ENCODE peak calls at places on chromosomes 12 and 14, in eight cellular contexts. I, C, H, O, Y, S, W and B are unnamed samples.

GRCh38 chr14:68408680-68409079 is 384.2 kb downstream of the ZFP36L1 start:
- DNase-seq in I (no peak), C (no peak), S (no peak), O (no peak), W (no peak), H (no peak), Y (no peak), B (no peak)

GRCh38 chr14:97177016-97177415 is 379.8 kb downstream of the VRK1 start:
- DNase-seq in O (no peak), C (peak), I (no peak), Y (peak), H (no peak), W (no peak), S (no peak), B (no peak)

GRCh38 chr12:29702222-29702621 is 81.5 kb downstream of the TMTC1 start:
- DNase-seq in O (no peak), I (no peak), S (no peak), W (no peak), H (no peak), Y (no peak), C (no peak), B (no peak)

GRCh38 chr12:51678086-51678724 is 87.2 kb downstream of the SCN8A start:
- DNase-seq in Y (peak), S (no peak), C (peak), W (no peak), I (peak), H (peak), O (no peak), B (peak)

GRCh38 chr12:51686727-51687126 is 95.7 kb downstream of the SCN8A start:
- DNase-seq in Y (no peak), I (no peak), W (no peak), H (no peak), C (no peak), S (no peak), O (no peak), B (no peak)

GRCh38 chr14:100426331-100426730 is 103.2 kb downstream of the SLC25A47 start:
- DNase-seq in C (no peak), S (no peak), O (no peak), W (no peak), H (no peak), Y (no peak), I (no peak), B (no peak)

GRCh38 chr12:85711735-85712390 is 124.3 kb downstream of the RASSF9 start:
- DNase-seq in H (no peak), S (no peak), W (peak), I (no peak), C (no peak), O (no peak), Y (no peak), B (no peak)

GRCh38 chr12:107092669-107093546 is 441 bp downstream of the CRY1 start:
- DNase-seq in Y (peak), S (no peak), O (peak), H (peak), I (peak), W (no peak), C (peak), B (peak)

GRCh38 chr14:64234877-64235651 is 59.1 kb downstream of the ESR2 start:
- DNase-seq in W (no peak), H (peak), S (no peak), C (peak), I (no peak), Y (no peak), O (no peak), B (no peak)

GRCh38 chr14:32941668-32942065 is 3.0 kb downstream of the NPAS3 start:
- DNase-seq in W (no peak), I (no peak), H (no peak), S (no peak), Y (no peak), C (no peak), O (no peak), B (no peak)

GRCh38 chr14:32940711-32941667 is 2.3 kb downstream of the NPAS3 start:
- DNase-seq in Y (no peak), S (no peak), I (no peak), W (no peak), O (no peak), C (no peak), H (no peak), B (no peak)

GRCh38 chr14:32940066-32940651 is 1.5 kb downstream of the NPAS3 start:
- DNase-seq in H (no peak), C (no peak), Y (no peak), W (no peak), O (no peak), I (no peak), S (no peak), B (no peak)

GRCh38 chr14:32938719-32939253 is at the start of gene NPAS3:
- DNase-seq in S (no peak), I (no peak), C (peak), Y (peak), H (no peak), W (peak), O (no peak), B (no peak)

GRCh38 chr14:32939254-32940065 is 781 bp downstream of the NPAS3 start:
- DNase-seq in H (peak), I (peak), O (no peak), Y (peak), S (no peak), W (peak), C (peak), B (peak)
- H3K27ac ChIP-seq in H (peak), I (peak), O (peak), Y (peak), S (no peak), W (peak), C (peak), B (no peak)

GRCh38 chr14:105867961-105868599 is 341.7 kb downstream of the TMEM121 start:
- DNase-seq in H (no peak), S (no peak), W (peak), Y (no peak), I (peak), O (no peak), C (peak), B (no peak)
- H3K27ac ChIP-seq in H (no peak), S (no peak), W (no peak), Y (no peak), I (no peak), O (no peak), C (no peak), B (no peak)

GRCh38 chr12:117489671-117490070 is 128.2 kb upstream of the NOS1 start:
- DNase-seq in Y (no peak), O (no peak), I (no peak), S (no peak), H (no peak), C (no peak), W (no peak), B (no peak)
- H3K27ac ChIP-seq in Y (no peak), O (no peak), I (no peak), S (no peak), H (no peak), C (no peak), W (no peak), B (no peak)

DNA sequence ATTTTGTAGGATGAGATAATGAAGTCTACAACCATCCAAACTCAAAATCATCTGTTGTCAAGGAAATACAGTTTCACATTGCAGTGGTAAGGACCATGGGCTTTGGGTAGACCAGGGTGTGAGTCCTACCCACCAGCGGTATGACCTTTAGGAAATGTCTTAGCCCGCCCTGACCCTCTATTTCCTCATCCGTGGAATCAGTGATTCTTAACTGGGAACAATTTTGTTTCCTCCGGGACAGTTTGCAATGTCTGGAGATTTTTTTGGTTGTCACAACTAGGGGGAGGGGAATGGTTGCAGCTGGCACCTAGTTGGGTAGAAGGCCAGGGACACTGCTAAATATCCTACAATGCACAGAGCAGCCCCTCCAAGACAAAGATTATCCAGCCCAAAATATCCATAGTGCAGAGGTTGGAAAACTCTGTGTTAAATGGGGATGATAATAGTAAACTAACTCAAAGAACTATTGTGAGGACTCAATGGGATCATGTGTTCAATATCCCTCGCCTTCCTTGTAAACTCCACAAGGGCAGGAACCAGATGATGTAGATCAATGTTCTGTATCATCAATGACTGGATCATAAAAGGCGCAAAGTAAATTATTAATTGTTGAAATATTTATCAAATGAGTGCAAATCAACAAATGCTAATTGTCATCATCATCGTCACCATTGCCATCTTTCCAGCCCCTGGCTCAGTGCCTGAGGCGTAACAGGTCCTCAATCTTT is 15.7 kb upstream of the IFT81 start:
- DNase-seq in I (no peak), S (no peak), W (peak), H (no peak), Y (no peak), O (no peak), C (peak), B (no peak)
- H3K27ac ChIP-seq in I (peak), S (peak), W (peak), H (peak), Y (peak), O (peak), C (no peak), B (no peak)